ENCODE peak calls at places on chromosomes 16 and 17, in ten cellular contexts. P is astrocyte, Z is glutamatergic neuron, Q is GM13977, Y is fibroblast of villous mesenchyme, X is neural crest cell, O is Panc1, I is dorsolateral prefrontal cortex, D is gastrocnemius medialis, G is lower leg skin. U is an unnamed sample.

GRCh38 chr17:11264183-11264871 is 23.3 kb downstream of the SHISA6 start:
- DNase-seq in P (no peak), Z (no peak), Q (no peak), Y (no peak), X (no peak), O (no peak), I (no peak), D (no peak), G (no peak), U (no peak)

GRCh38 chr16:84266451-84266850 is 26.6 kb upstream of the KCNG4 start:
- DNase-seq in P (peak), Z (peak), Q (peak), Y (peak), X (peak), O (no peak), I (peak), D (peak), G (no peak), U (no peak)

GRCh38 chr16:56327929-56328258 is 97.5 kb downstream of the AMFR start:
- DNase-seq in P (no peak), Z (no peak), Q (no peak), Y (no peak), X (no peak), O (no peak), I (no peak), D (no peak), G (no peak), U (no peak)

GRCh38 chr17:17516315-17516930 is 20.2 kb upstream of the RASD1 start:
- DNase-seq in P (no peak), Z (peak), Q (no peak), Y (no peak), X (no peak), O (no peak), I (no peak), D (no peak), G (no peak), U (no peak)

GRCh38 chr17:58091024-58091567 is 7.9 kb downstream of the DYNLL2 start:
- DNase-seq in P (no peak), Z (no peak), Q (no peak), Y (no peak), X (no peak), O (no peak), I (no peak), D (no peak), G (no peak), U (no peak)

GRCh38 chr17:54891176-54891821 is 9.4 kb upstream of the TOM1L1 start:
- DNase-seq in P (peak), Z (peak), Q (peak), Y (peak), X (peak), O (no peak), I (peak), D (no peak), G (no peak), U (no peak)

GRCh38 chr17:58352843-58353719 is 1.1 kb upstream of the SUPT4H1 start:
- DNase-seq in P (no peak), Z (no peak), Q (peak), Y (peak), X (no peak), O (no peak), I (peak), D (no peak), G (no peak), U (no peak)

GRCh38 chr17:10807704-10808128 is 3.8 kb upstream of the TMEM238L start:
- DNase-seq in P (no peak), Z (no peak), Q (no peak), Y (no peak), X (no peak), O (no peak), I (no peak), D (no peak), G (no peak), U (no peak)

GRCh38 chr16:80527297-80527696 is 13.5 kb upstream of the DYNLRB2 start:
- DNase-seq in P (peak), Z (peak), Q (peak), Y (peak), X (no peak), O (no peak), I (no peak), D (no peak), G (no peak), U (no peak)

GRCh38 chr17:77441130-77441920 is 300.6 kb downstream of the SEC14L1 start:
- DNase-seq in P (no peak), Z (peak), Q (peak), Y (peak), X (no peak), O (no peak), I (no peak), D (no peak), G (no peak), U (no peak)

GRCh38 chr16:57447142-57447962 is at the start of the genes CIAPIN1 and COQ9:
- DNase-seq in P (peak), Z (peak), Q (peak), Y (peak), X (peak), O (peak), I (peak), D (peak), G (peak), U (peak)

GRCh38 chr17:77783991-77784820 is 174.3 kb upstream of the TNRC6C start:
- DNase-seq in P (no peak), Z (no peak), Q (peak), Y (no peak), X (no peak), O (no peak), I (no peak), D (no peak), G (no peak), U (no peak)

GRCh38 chr16:70552675-70553074 is 29.1 kb downstream of the SF3B3 start:
- DNase-seq in P (no peak), Z (no peak), Q (no peak), Y (peak), X (no peak), O (no peak), I (no peak), D (no peak), G (no peak), U (no peak)

GRCh38 chr16:70553175-70553574 is 29.6 kb downstream of the SF3B3 start:
- DNase-seq in P (peak), Z (no peak), Q (no peak), Y (no peak), X (no peak), O (no peak), I (no peak), D (no peak), G (no peak), U (no peak)

GRCh38 chr16:70548936-70549335 is 25.3 kb downstream of the SF3B3 start:
- DNase-seq in P (no peak), Z (no peak), Q (no peak), Y (no peak), X (no peak), O (no peak), I (no peak), D (no peak), G (no peak), U (no peak)

GRCh38 chr16:70551788-70552187 is 28.2 kb downstream of the SF3B3 start:
- DNase-seq in P (no peak), Z (no peak), Q (no peak), Y (peak), X (no peak), O (no peak), I (no peak), D (no peak), G (no peak), U (no peak)

GRCh38 chr16:70550082-70550481 is 26.5 kb downstream of the SF3B3 start:
- DNase-seq in P (no peak), Z (no peak), Q (no peak), Y (no peak), X (no peak), O (no peak), I (no peak), D (no peak), G (no peak), U (no peak)
- TF ChIP-seq CTCF in P (no peak), Z (no peak), Q (no peak), Y (no peak), X (no peak), O (no peak), I (no peak), D (no peak), G (no peak), U (no peak)

DNA sequence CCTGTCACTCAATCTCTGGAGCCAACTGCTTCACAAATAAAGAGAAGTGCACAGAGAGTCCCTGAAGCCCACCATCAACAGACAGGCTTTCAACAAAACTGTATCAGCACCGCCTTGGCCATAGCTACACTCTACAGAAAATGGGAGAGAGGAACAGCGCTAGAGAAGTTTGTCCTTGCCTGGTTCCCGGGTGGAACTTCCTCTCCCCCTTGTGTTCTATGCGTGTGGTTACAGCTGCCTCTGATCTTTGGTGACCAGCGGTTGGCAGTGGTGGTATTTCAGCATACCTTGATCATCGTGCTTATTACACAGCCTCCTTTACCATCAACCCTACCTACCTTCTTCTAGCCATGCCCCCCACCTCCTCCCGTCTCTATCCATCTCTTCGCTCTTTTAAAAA is 91.4 kb upstream of the CCL2 start:
- DNase-seq in P (peak), Z (no peak), Q (no peak), Y (peak), X (no peak), O (no peak), I (peak), D (no peak), G (no peak), U (no peak)
- TF ChIP-seq CTCF in P (peak), Z (peak), Q (peak), Y (peak), X (peak), O (peak), I (peak), D (no peak), G (no peak), U (peak)

GRCh38 chr17:75876190-75876937 is 2.0 kb downstream of the TRIM47 start:
- DNase-seq in P (no peak), Z (peak), Q (peak), Y (no peak), X (no peak), O (no peak), I (no peak), D (no peak), G (peak), U (peak)

GRCh38 chr17:75876938-75877751 is 1.2 kb downstream of the TRIM47 start:
- DNase-seq in P (peak), Z (no peak), Q (no peak), Y (peak), X (no peak), O (no peak), I (peak), D (peak), G (peak), U (no peak)

GRCh38 chr17:75875940-75876189 is 2.5 kb downstream of the TRIM47 start:
- DNase-seq in P (no peak), Z (no peak), Q (no peak), Y (no peak), X (no peak), O (no peak), I (no peak), D (no peak), G (no peak), U (no peak)

GRCh38 chr17:75877752-75878173 is 618 bp downstream of the TRIM47 start:
- DNase-seq in P (peak), Z (peak), Q (peak), Y (peak), X (peak), O (no peak), I (no peak), D (peak), G (peak), U (no peak)

GRCh38 chr17:75878174-75878998 is at the start of gene TRIM47:
- DNase-seq in P (peak), Z (peak), Q (no peak), Y (peak), X (no peak), O (no peak), I (no peak), D (no peak), G (peak), U (no peak)
- TF ChIP-seq CTCF in P (no peak), Z (no peak), Q (peak), Y (peak), X (no peak), O (no peak), I (no peak), D (no peak), G (no peak), U (no peak)

DNA sequence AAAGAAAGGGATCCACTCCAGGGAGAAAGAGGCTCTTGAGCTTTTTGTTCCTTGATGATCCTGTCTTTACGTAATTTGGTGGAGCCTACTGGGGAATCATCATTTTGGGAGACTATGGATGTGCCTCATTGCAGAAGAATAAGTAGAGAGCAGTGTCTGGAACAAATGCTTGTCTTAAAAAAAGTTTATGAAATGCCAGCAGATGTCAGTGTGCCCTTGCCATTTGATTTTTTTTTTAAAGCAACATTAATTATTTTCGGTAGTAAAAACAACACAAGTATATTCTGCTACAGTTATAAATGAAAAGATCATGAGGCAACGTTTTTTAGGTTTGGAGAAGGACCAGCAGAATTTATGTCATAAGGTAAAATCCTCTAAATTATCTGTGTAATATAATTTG is 934.8 kb upstream of the EEF2KMT start:
- DNase-seq in P (no peak), Z (no peak), Q (no peak), Y (no peak), X (no peak), O (no peak), I (no peak), D (no peak), G (no peak), U (no peak)
- TF ChIP-seq CTCF in P (no peak), Z (no peak), Q (no peak), Y (no peak), X (peak), O (no peak), I (peak), D (no peak), G (no peak), U (no peak)

DNA sequence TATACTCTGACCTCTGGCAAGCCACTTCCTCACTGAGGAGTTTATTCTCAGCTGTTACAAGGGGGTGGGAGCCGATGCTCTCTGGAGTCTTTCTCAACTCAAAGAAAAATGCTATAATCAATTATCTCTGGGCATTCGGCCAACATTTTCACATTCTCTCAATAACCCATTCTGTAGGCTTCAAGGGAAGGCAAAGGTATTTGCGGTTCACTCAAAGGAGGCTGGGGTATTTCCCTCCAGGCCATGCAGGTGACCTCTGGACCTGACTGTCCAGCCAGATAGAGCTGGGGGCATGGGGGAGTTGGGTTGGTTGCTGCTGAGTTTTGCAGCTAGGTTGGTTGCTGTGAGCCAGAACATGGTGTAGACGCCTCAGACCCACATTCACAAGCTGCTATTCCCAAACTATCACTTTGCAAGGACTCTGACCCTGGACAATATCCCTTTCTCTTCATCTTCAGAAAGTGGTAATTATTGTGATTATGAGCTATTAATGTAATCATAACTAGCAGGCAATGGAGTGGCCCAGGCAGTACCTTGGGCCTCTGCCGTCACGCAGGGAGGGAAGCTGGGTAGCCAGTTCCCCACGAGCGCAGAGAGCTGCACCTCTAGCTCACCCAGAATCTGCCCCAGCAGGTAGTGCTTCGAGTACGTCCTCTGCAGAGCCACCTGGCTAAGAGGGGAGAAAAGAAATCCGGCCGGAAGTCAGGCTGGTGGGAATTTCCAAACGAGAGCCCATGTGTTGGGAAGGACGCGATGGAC is 42.1 kb downstream of the AIPL1 start:
- DNase-seq in P (peak), Z (no peak), Q (no peak), Y (no peak), X (no peak), O (no peak), I (no peak), D (no peak), G (no peak), U (no peak)
- TF ChIP-seq CTCF in P (no peak), Z (no peak), Q (no peak), Y (no peak), X (no peak), O (no peak), I (no peak), D (no peak), G (no peak), U (no peak)